ENCODE peak calls at places on chromosomes 16 and 17, in four cellular contexts. G, M, Z and B are unnamed samples.

GRCh38 chr17:5591966-5592365 is 7.7 kb upstream of the NLRP1 start:
- DNase-seq in G (no peak), M (no peak), Z (no peak), B (no peak)

GRCh38 chr17:4594406-4595349 is 10.3 kb downstream of the SMTNL2 start:
- DNase-seq in G (peak; percentile 76), M (no peak), Z (no peak), B (peak; percentile 65)

GRCh38 chr16:716250-716607 is 1.3 kb downstream of the METRN start:
- DNase-seq in G (peak; percentile 68), M (peak; percentile 94), Z (peak; percentile 57), B (no peak)

GRCh38 chr16:87042551-87043272 is 274.5 kb downstream of the C16orf95 start:
- DNase-seq in G (no peak), M (no peak), Z (no peak), B (no peak)

GRCh38 chr16:85068746-85069145 is 41.2 kb downstream of the KIAA0513 start:
- DNase-seq in G (no peak), M (no peak), Z (no peak), B (no peak)

GRCh38 chr17:7355053-7355452 is at the start of gene TMEM95:
- DNase-seq in G (no peak), M (peak; percentile 78), Z (no peak), B (no peak)

GRCh38 chr17:82754297-82755208 is 2.7 kb downstream of the TBCD start:
- DNase-seq in G (peak; percentile 70), M (no peak), Z (no peak), B (no peak)

GRCh38 chr16:66649636-66650205 is 45.2 kb downstream of the CMTM3 start:
- DNase-seq in G (no peak), M (no peak), Z (no peak), B (peak; percentile 50)

GRCh38 chr17:76812248-76812647 is 56.0 kb upstream of the MGAT5B start:
- DNase-seq in G (no peak), M (no peak), Z (no peak), B (no peak)

GRCh38 chr17:66450008-66450856 is 147.8 kb downstream of the PRKCA start:
- DNase-seq in G (no peak), M (no peak), Z (no peak), B (no peak)

GRCh38 chr17:42135664-42136653 is 13.4 kb downstream of the HSPB9 start:
- DNase-seq in G (peak; percentile 69), M (peak; percentile 59), Z (no peak), B (peak; percentile 85)

GRCh38 chr16:50265260-50265659 is 1.1 kb upstream of the ADCY7 start:
- DNase-seq in G (no peak), M (no peak), Z (no peak), B (peak; percentile 73)

GRCh38 chr17:55926276-55926995 is 175.6 kb downstream of the PCTP start:
- DNase-seq in G (no peak), M (no peak), Z (no peak), B (no peak)

GRCh38 chr17:67125417-67125816 is 81.1 kb downstream of the CACNG1 start:
- DNase-seq in G (no peak), M (no peak), Z (no peak), B (no peak)

GRCh38 chr17:80455328-80455710 is 21.1 kb downstream of the NPTX1 start:
- DNase-seq in G (peak; percentile 74), M (no peak), Z (peak; percentile 78), B (no peak)

GRCh38 chr17:20010099-20010863 is 1.1 kb downstream of the SPECC1 start:
- DNase-seq in G (peak; percentile 28), M (peak; percentile 90), Z (peak; percentile 52), B (no peak)

GRCh38 chr17:81373536-81374160 is 21.6 kb upstream of the BAHCC1 start:
- DNase-seq in G (no peak), M (no peak), Z (no peak), B (no peak)

GRCh38 chr16:23905027-23905426 is 69.2 kb downstream of the PRKCB start:
- DNase-seq in G (peak; percentile 61), M (no peak), Z (peak; percentile 75), B (no peak)

GRCh38 chr17:81821603-81822311 is 11.3 kb downstream of the MCRIP1 start:
- DNase-seq in G (peak; percentile 68), M (no peak), Z (peak; percentile 72), B (peak; percentile 95)